ENCODE peak calls at places on chromosomes 6 and 20, in eight cellular contexts. One of them, this sample, is unnamed.
A peak's percentile ranks its signal among the peaks of the same experiment; 100 is the strongest.

GRCh38 chr6:33313105-33313708 is 671 bp downstream of the TAPBP start:
- DNase-seq in keratinocyte: no peak
- DNase-seq in fibroblast of the aortic adventitia: no peak
- DNase-seq in WTC11: peak; percentile 47
- DNase-seq in neural progenitor cell: peak; percentile 72
- DNase-seq in HepG2: no peak
- DNase-seq in GM20000: peak; percentile 61
- DNase-seq in nephron progenitor cell: peak; percentile 44
- DNase-seq in this sample: no peak

GRCh38 chr20:18625907-18626655 is 38.2 kb downstream of the DTD1 start:
- DNase-seq in HepG2: no peak
- DNase-seq in neural progenitor cell: no peak
- DNase-seq in GM20000: no peak
- DNase-seq in nephron progenitor cell: no peak
- DNase-seq in keratinocyte: no peak
- DNase-seq in fibroblast of the aortic adventitia: no peak
- DNase-seq in WTC11: no peak
- DNase-seq in this sample: no peak

GRCh38 chr6:16818992-16819626 is 57.8 kb upstream of the ATXN1 start:
- DNase-seq in fibroblast of the aortic adventitia: no peak
- DNase-seq in HepG2: no peak
- DNase-seq in GM20000: no peak
- DNase-seq in keratinocyte: no peak
- DNase-seq in WTC11: no peak
- DNase-seq in neural progenitor cell: no peak
- DNase-seq in nephron progenitor cell: no peak
- DNase-seq in this sample: no peak

GRCh38 chr20:58374906-58375760 is 13.9 kb upstream of the VAPB start:
- DNase-seq in fibroblast of the aortic adventitia: peak; percentile 70
- DNase-seq in WTC11: peak; percentile 52
- DNase-seq in HepG2: no peak
- DNase-seq in neural progenitor cell: peak; percentile 81
- DNase-seq in keratinocyte: no peak
- DNase-seq in GM20000: no peak
- DNase-seq in nephron progenitor cell: peak; percentile 16
- DNase-seq in this sample: no peak

GRCh38 chr6:150881911-150882481 is 16.5 kb downstream of the MTHFD1L start:
- DNase-seq in fibroblast of the aortic adventitia: peak; percentile 100
- DNase-seq in nephron progenitor cell: no peak
- DNase-seq in HepG2: peak; percentile 97
- DNase-seq in GM20000: no peak
- DNase-seq in WTC11: no peak
- DNase-seq in keratinocyte: no peak
- DNase-seq in neural progenitor cell: peak; percentile 82
- DNase-seq in this sample: no peak

GRCh38 chr20:2140561-2140960 is 38.9 kb downstream of the STK35 start:
- DNase-seq in WTC11: no peak
- DNase-seq in nephron progenitor cell: no peak
- DNase-seq in fibroblast of the aortic adventitia: peak; percentile 60
- DNase-seq in keratinocyte: no peak
- DNase-seq in neural progenitor cell: no peak
- DNase-seq in HepG2: no peak
- DNase-seq in GM20000: no peak
- DNase-seq in this sample: no peak

GRCh38 chr6:104705095-104705707 is 154.5 kb downstream of the HACE1 start:
- DNase-seq in GM20000: no peak
- DNase-seq in WTC11: no peak
- DNase-seq in neural progenitor cell: no peak
- DNase-seq in fibroblast of the aortic adventitia: peak; percentile 73
- DNase-seq in HepG2: no peak
- DNase-seq in nephron progenitor cell: no peak
- DNase-seq in keratinocyte: peak; percentile 26
- DNase-seq in this sample: no peak

GRCh38 chr6:150145830-150146229 is 3.0 kb downstream of the PPP1R14C start:
- DNase-seq in nephron progenitor cell: no peak
- DNase-seq in keratinocyte: no peak
- DNase-seq in HepG2: no peak
- DNase-seq in neural progenitor cell: no peak
- DNase-seq in fibroblast of the aortic adventitia: no peak
- DNase-seq in WTC11: no peak
- DNase-seq in GM20000: no peak
- DNase-seq in this sample: no peak

GRCh38 chr6:127420558-127420957 is 38.6 kb downstream of the KIAA0408 start:
- DNase-seq in keratinocyte: peak; percentile 66
- DNase-seq in neural progenitor cell: peak; percentile 80
- DNase-seq in fibroblast of the aortic adventitia: peak; percentile 96
- DNase-seq in nephron progenitor cell: peak; percentile 17
- DNase-seq in WTC11: peak; percentile 54
- DNase-seq in HepG2: peak; percentile 89
- DNase-seq in GM20000: peak; percentile 81
- DNase-seq in this sample: no peak

GRCh38 chr6:169225887-169226286 is 27.8 kb downstream of the THBS2 start:
- DNase-seq in HepG2: no peak
- DNase-seq in WTC11: no peak
- DNase-seq in nephron progenitor cell: no peak
- DNase-seq in neural progenitor cell: no peak
- DNase-seq in keratinocyte: no peak
- DNase-seq in GM20000: no peak
- DNase-seq in fibroblast of the aortic adventitia: no peak
- DNase-seq in this sample: no peak

GRCh38 chr6:144053601-144054000 is 41.8 kb downstream of the SF3B5 start:
- DNase-seq in HepG2: no peak
- DNase-seq in keratinocyte: no peak
- DNase-seq in neural progenitor cell: no peak
- DNase-seq in GM20000: no peak
- DNase-seq in WTC11: no peak
- DNase-seq in nephron progenitor cell: no peak
- DNase-seq in fibroblast of the aortic adventitia: no peak
- DNase-seq in this sample: no peak

GRCh38 chr6:91754691-91755090 is 1167.8 kb upstream of the MAP3K7 start:
- DNase-seq in keratinocyte: no peak
- DNase-seq in HepG2: no peak
- DNase-seq in nephron progenitor cell: no peak
- DNase-seq in WTC11: no peak
- DNase-seq in neural progenitor cell: no peak
- DNase-seq in GM20000: no peak
- DNase-seq in fibroblast of the aortic adventitia: no peak
- DNase-seq in this sample: no peak

GRCh38 chr6:161373905-161374451 is 100.1 kb upstream of the AGPAT4 start:
- DNase-seq in GM20000: peak; percentile 64
- DNase-seq in neural progenitor cell: peak; percentile 81
- DNase-seq in HepG2: peak; percentile 53
- DNase-seq in fibroblast of the aortic adventitia: peak; percentile 69
- DNase-seq in WTC11: peak; percentile 87
- DNase-seq in keratinocyte: no peak
- DNase-seq in nephron progenitor cell: peak; percentile 86
- DNase-seq in this sample: peak; percentile 65

GRCh38 chr6:135186255-135186654 is 5.1 kb downstream of the MYB start:
- DNase-seq in neural progenitor cell: no peak
- DNase-seq in keratinocyte: no peak
- DNase-seq in WTC11: no peak
- DNase-seq in GM20000: no peak
- DNase-seq in HepG2: no peak
- DNase-seq in fibroblast of the aortic adventitia: no peak
- DNase-seq in nephron progenitor cell: no peak
- DNase-seq in this sample: no peak

GRCh38 chr6:86937219-86938079 is at the start of gene HTR1E:
- DNase-seq in keratinocyte: no peak
- DNase-seq in fibroblast of the aortic adventitia: peak; percentile 12
- DNase-seq in GM20000: peak; percentile 70
- DNase-seq in neural progenitor cell: peak; percentile 70
- DNase-seq in HepG2: peak; percentile 42
- DNase-seq in WTC11: no peak
- DNase-seq in nephron progenitor cell: peak; percentile 76
- DNase-seq in this sample: peak; percentile 71

GRCh38 chr20:43388267-43389081 is 69.2 kb upstream of the SRSF6 start:
- DNase-seq in HepG2: no peak
- DNase-seq in fibroblast of the aortic adventitia: peak; percentile 78
- DNase-seq in keratinocyte: no peak
- DNase-seq in neural progenitor cell: no peak
- DNase-seq in nephron progenitor cell: no peak
- DNase-seq in GM20000: no peak
- DNase-seq in WTC11: no peak
- DNase-seq in this sample: no peak

GRCh38 chr6:119152187-119152586 is 73.7 kb upstream of the FAM184A start:
- DNase-seq in keratinocyte: no peak
- DNase-seq in fibroblast of the aortic adventitia: no peak
- DNase-seq in neural progenitor cell: no peak
- DNase-seq in WTC11: no peak
- DNase-seq in GM20000: no peak
- DNase-seq in HepG2: no peak
- DNase-seq in nephron progenitor cell: no peak
- DNase-seq in this sample: no peak

GRCh38 chr6:119145111-119145510 is 66.6 kb upstream of the FAM184A start:
- DNase-seq in GM20000: no peak
- DNase-seq in fibroblast of the aortic adventitia: no peak
- DNase-seq in neural progenitor cell: no peak
- DNase-seq in keratinocyte: no peak
- DNase-seq in WTC11: no peak
- DNase-seq in HepG2: no peak
- DNase-seq in nephron progenitor cell: no peak
- DNase-seq in this sample: no peak

GRCh38 chr6:119147101-119148053 is 68.9 kb upstream of the FAM184A start:
- DNase-seq in fibroblast of the aortic adventitia: peak; percentile 98
- DNase-seq in nephron progenitor cell: no peak
- DNase-seq in keratinocyte: peak; percentile 93
- DNase-seq in neural progenitor cell: no peak
- DNase-seq in HepG2: peak; percentile 92
- DNase-seq in GM20000: peak; percentile 63
- DNase-seq in WTC11: no peak
- DNase-seq in this sample: no peak

GRCh38 chr6:119148102-119148824 is 69.8 kb upstream of the FAM184A start:
- DNase-seq in WTC11: no peak
- DNase-seq in neural progenitor cell: peak; percentile 63
- DNase-seq in keratinocyte: no peak
- DNase-seq in nephron progenitor cell: peak; percentile 26
- DNase-seq in GM20000: peak; percentile 52
- DNase-seq in HepG2: peak; percentile 79
- DNase-seq in fibroblast of the aortic adventitia: peak; percentile 97
- DNase-seq in this sample: no peak

DNA sequence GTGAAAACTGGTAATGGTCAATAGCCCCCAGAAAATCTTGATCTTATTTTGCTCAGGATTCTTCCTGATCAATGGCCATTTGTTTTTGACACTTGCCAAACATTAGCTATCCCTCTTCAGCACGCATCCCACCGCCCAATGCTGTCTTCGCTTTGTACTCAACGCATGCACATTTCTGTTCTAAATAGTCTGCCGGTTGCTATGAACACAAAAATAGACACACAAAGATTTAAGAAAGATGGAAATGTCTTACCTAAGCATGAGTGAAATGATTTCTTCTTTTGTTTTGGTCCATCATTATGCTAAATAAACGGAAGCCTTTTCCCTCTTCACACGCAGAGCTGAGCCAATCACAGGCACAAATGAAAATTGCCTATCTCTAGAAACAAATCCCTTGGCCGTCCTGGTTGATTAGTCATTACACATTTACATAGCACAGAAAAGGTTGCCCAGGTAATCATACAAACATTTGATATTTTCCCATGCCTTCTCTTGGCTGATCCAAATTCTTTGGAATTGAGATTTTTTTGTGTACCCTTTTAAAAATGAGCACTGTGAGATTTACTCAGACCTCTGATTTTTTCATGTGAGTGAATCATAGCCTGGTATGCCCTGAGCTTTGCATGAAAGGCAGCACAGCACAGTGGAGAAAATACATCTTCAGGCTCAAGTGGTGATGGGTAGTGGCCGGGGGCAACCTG is 70.5 kb upstream of the FAM184A start:
- DNase-seq in GM20000: no peak
- DNase-seq in HepG2: no peak
- DNase-seq in neural progenitor cell: no peak
- DNase-seq in fibroblast of the aortic adventitia: peak; percentile 78
- DNase-seq in keratinocyte: no peak
- DNase-seq in nephron progenitor cell: no peak
- DNase-seq in WTC11: no peak
- DNase-seq in this sample: no peak
- TF ChIP-seq CTCF in GM20000: no peak
- TF ChIP-seq CTCF in HepG2: no peak
- TF ChIP-seq CTCF in neural progenitor cell: no peak
- TF ChIP-seq CTCF in fibroblast of the aortic adventitia: no peak
- TF ChIP-seq CTCF in keratinocyte: no peak
- TF ChIP-seq CTCF in nephron progenitor cell: no peak
- TF ChIP-seq CTCF in WTC11: peak; percentile 8
- TF ChIP-seq CTCF in this sample: no peak

DNA sequence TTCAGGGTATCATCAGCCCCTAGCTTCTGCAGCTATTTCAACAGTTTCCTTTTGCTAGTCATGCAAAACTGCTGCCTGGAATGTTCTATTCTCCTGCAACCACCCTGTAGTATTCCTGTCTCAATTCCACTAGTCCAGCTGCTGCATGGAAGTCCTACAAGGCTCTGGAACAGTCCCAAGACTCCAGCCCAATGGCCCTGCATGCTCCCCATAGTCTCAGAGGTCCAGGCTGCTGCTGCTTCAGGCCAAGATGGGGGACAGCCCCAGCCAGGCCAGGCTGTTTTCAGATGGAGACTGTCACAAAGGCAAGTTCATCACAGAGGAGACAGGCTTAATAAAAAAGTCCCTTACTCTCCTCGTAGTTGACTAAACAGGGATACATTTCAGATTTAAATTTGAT is 31.7 kb downstream of the CST9L start:
- DNase-seq in fibroblast of the aortic adventitia: no peak
- DNase-seq in nephron progenitor cell: no peak
- DNase-seq in neural progenitor cell: no peak
- DNase-seq in HepG2: no peak
- DNase-seq in WTC11: no peak
- DNase-seq in keratinocyte: no peak
- DNase-seq in GM20000: no peak
- DNase-seq in this sample: no peak
- TF ChIP-seq CTCF in fibroblast of the aortic adventitia: no peak
- TF ChIP-seq CTCF in nephron progenitor cell: no peak
- TF ChIP-seq CTCF in neural progenitor cell: no peak
- TF ChIP-seq CTCF in HepG2: no peak
- TF ChIP-seq CTCF in WTC11: no peak
- TF ChIP-seq CTCF in keratinocyte: no peak
- TF ChIP-seq CTCF in GM20000: no peak
- TF ChIP-seq CTCF in this sample: no peak

DNA sequence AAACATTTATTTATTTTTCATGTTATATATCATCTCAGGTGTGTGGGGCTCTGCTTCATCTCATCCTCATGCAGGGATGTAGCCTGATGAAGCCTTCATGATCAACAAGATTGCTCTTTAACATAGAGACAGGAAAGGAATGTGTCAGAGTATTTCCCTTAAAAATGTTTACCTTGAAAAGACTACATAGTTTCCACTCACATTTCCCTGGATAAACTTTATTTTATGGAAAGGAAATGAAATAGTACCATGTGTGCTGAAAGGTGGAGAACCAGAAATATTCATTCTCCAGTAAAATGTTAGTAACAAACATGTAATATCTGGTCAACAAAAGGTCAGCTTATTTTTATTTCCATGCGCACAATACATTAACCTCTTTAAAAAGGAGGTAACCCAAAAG is 155.8 kb downstream of the GRM1 start:
- DNase-seq in keratinocyte: no peak
- DNase-seq in nephron progenitor cell: no peak
- DNase-seq in HepG2: no peak
- DNase-seq in fibroblast of the aortic adventitia: no peak
- DNase-seq in GM20000: no peak
- DNase-seq in WTC11: no peak
- DNase-seq in neural progenitor cell: no peak
- DNase-seq in this sample: no peak
- TF ChIP-seq CTCF in keratinocyte: no peak
- TF ChIP-seq CTCF in nephron progenitor cell: no peak
- TF ChIP-seq CTCF in HepG2: no peak
- TF ChIP-seq CTCF in fibroblast of the aortic adventitia: no peak
- TF ChIP-seq CTCF in GM20000: no peak
- TF ChIP-seq CTCF in WTC11: no peak
- TF ChIP-seq CTCF in neural progenitor cell: no peak
- TF ChIP-seq CTCF in this sample: no peak

GRCh38 chr6:50924758-50925157 is 106.1 kb downstream of the TFAP2B start:
- DNase-seq in GM20000: no peak
- DNase-seq in WTC11: no peak
- DNase-seq in fibroblast of the aortic adventitia: no peak
- DNase-seq in HepG2: no peak
- DNase-seq in nephron progenitor cell: no peak
- DNase-seq in keratinocyte: no peak
- DNase-seq in neural progenitor cell: no peak
- DNase-seq in this sample: no peak
- TF ChIP-seq CTCF in GM20000: no peak
- TF ChIP-seq CTCF in WTC11: no peak
- TF ChIP-seq CTCF in fibroblast of the aortic adventitia: no peak
- TF ChIP-seq CTCF in HepG2: no peak
- TF ChIP-seq CTCF in nephron progenitor cell: no peak
- TF ChIP-seq CTCF in keratinocyte: no peak
- TF ChIP-seq CTCF in neural progenitor cell: no peak
- TF ChIP-seq CTCF in this sample: no peak